ENCODE peak calls at places on chromosomes 5 and 9, in seven cellular contexts. One of them, this sample, is unnamed.

GRCh38 chr5:162550236-162550635 is 482.7 kb downstream of the GABRG2 start:
- DNase-seq in upper lobe of right lung: no peak
- DNase-seq in foreskin fibroblast: no peak
- DNase-seq in A673: no peak
- DNase-seq in GM12864: no peak
- DNase-seq in psoas muscle: no peak
- DNase-seq in K562: no peak
- DNase-seq in this sample: no peak

GRCh38 chr5:170791325-170791954 is 7.9 kb downstream of the GABRP start:
- DNase-seq in upper lobe of right lung: no peak
- DNase-seq in foreskin fibroblast: peak
- DNase-seq in A673: peak
- DNase-seq in GM12864: no peak
- DNase-seq in psoas muscle: peak
- DNase-seq in K562: peak
- DNase-seq in this sample: peak

GRCh38 chr9:5851445-5851844 is 18.5 kb upstream of the ERMP1 start:
- DNase-seq in upper lobe of right lung: no peak
- DNase-seq in foreskin fibroblast: peak
- DNase-seq in A673: no peak
- DNase-seq in GM12864: peak
- DNase-seq in psoas muscle: no peak
- DNase-seq in K562: no peak
- DNase-seq in this sample: no peak

GRCh38 chr9:114285166-114285867 is 37.6 kb upstream of the ORM1 start:
- DNase-seq in upper lobe of right lung: peak
- DNase-seq in foreskin fibroblast: peak
- DNase-seq in A673: peak
- DNase-seq in GM12864: no peak
- DNase-seq in psoas muscle: peak
- DNase-seq in K562: peak
- DNase-seq in this sample: peak

GRCh38 chr5:173625686-173626500 is 9.4 kb upstream of the BOD1 start:
- DNase-seq in upper lobe of right lung: no peak
- DNase-seq in foreskin fibroblast: peak
- DNase-seq in A673: no peak
- DNase-seq in GM12864: no peak
- DNase-seq in psoas muscle: no peak
- DNase-seq in K562: no peak
- DNase-seq in this sample: no peak

GRCh38 chr5:96781031-96781733 is 26.6 kb downstream of the ERAP1 start:
- DNase-seq in upper lobe of right lung: no peak
- DNase-seq in foreskin fibroblast: peak
- DNase-seq in A673: no peak
- DNase-seq in GM12864: no peak
- DNase-seq in psoas muscle: no peak
- DNase-seq in K562: no peak
- DNase-seq in this sample: no peak

GRCh38 chr5:140311011-140311467 is 8.1 kb upstream of the PFDN1 start:
- DNase-seq in upper lobe of right lung: no peak
- DNase-seq in foreskin fibroblast: peak
- DNase-seq in A673: peak
- DNase-seq in GM12864: no peak
- DNase-seq in psoas muscle: no peak
- DNase-seq in K562: peak
- DNase-seq in this sample: peak

GRCh38 chr9:99807276-99807852 is 14.3 kb upstream of the NR4A3 start:
- DNase-seq in upper lobe of right lung: peak
- DNase-seq in foreskin fibroblast: peak
- DNase-seq in A673: peak
- DNase-seq in GM12864: no peak
- DNase-seq in psoas muscle: peak
- DNase-seq in K562: peak
- DNase-seq in this sample: peak

GRCh38 chr5:108382784-108383358 is 973 bp upstream of the FBXL17 start:
- DNase-seq in upper lobe of right lung: no peak
- DNase-seq in foreskin fibroblast: no peak
- DNase-seq in A673: no peak
- DNase-seq in GM12864: no peak
- DNase-seq in psoas muscle: no peak
- DNase-seq in K562: peak
- DNase-seq in this sample: no peak

GRCh38 chr5:111618644-111619271 is 106.4 kb upstream of the STARD4 start:
- DNase-seq in upper lobe of right lung: no peak
- DNase-seq in foreskin fibroblast: no peak
- DNase-seq in A673: no peak
- DNase-seq in GM12864: no peak
- DNase-seq in psoas muscle: no peak
- DNase-seq in K562: no peak
- DNase-seq in this sample: no peak

GRCh38 chr9:78089111-78089510 is 57.5 kb upstream of the GNAQ start:
- DNase-seq in upper lobe of right lung: no peak
- DNase-seq in foreskin fibroblast: no peak
- DNase-seq in A673: no peak
- DNase-seq in GM12864: no peak
- DNase-seq in psoas muscle: no peak
- DNase-seq in K562: no peak
- DNase-seq in this sample: no peak

GRCh38 chr5:1112596-1113331 is 901 bp upstream of the SLC12A7 start:
- DNase-seq in upper lobe of right lung: no peak
- DNase-seq in foreskin fibroblast: no peak
- DNase-seq in A673: no peak
- DNase-seq in GM12864: no peak
- DNase-seq in psoas muscle: no peak
- DNase-seq in K562: no peak
- DNase-seq in this sample: no peak

GRCh38 chr9:111994831-111995458 is 98.3 kb downstream of the UGCG start:
- DNase-seq in upper lobe of right lung: no peak
- DNase-seq in foreskin fibroblast: peak
- DNase-seq in A673: no peak
- DNase-seq in GM12864: no peak
- DNase-seq in psoas muscle: no peak
- DNase-seq in K562: no peak
- DNase-seq in this sample: no peak

GRCh38 chr5:124972703-124973102 is 226.3 kb upstream of the ZNF608 start:
- DNase-seq in upper lobe of right lung: no peak
- DNase-seq in foreskin fibroblast: no peak
- DNase-seq in A673: no peak
- DNase-seq in GM12864: no peak
- DNase-seq in psoas muscle: no peak
- DNase-seq in K562: no peak
- DNase-seq in this sample: no peak

GRCh38 chr5:33167541-33167940 is 273.2 kb upstream of the TARS1 start:
- DNase-seq in upper lobe of right lung: no peak
- DNase-seq in foreskin fibroblast: no peak
- DNase-seq in A673: no peak
- DNase-seq in GM12864: no peak
- DNase-seq in psoas muscle: no peak
- DNase-seq in K562: no peak
- DNase-seq in this sample: no peak

GRCh38 chr5:136364307-136364706 is 1.0 kb downstream of the TRPC7 start:
- DNase-seq in upper lobe of right lung: no peak
- DNase-seq in foreskin fibroblast: peak
- DNase-seq in A673: peak
- DNase-seq in GM12864: no peak
- DNase-seq in psoas muscle: no peak
- DNase-seq in K562: peak
- DNase-seq in this sample: no peak

GRCh38 chr5:157384971-157385709 is 74.9 kb upstream of the NIPAL4 start:
- DNase-seq in upper lobe of right lung: no peak
- DNase-seq in foreskin fibroblast: peak
- DNase-seq in A673: peak
- DNase-seq in GM12864: no peak
- DNase-seq in psoas muscle: no peak
- DNase-seq in K562: no peak
- DNase-seq in this sample: peak

GRCh38 chr9:91059713-91060112 is 258.1 kb downstream of the SYK start:
- DNase-seq in upper lobe of right lung: no peak
- DNase-seq in foreskin fibroblast: peak
- DNase-seq in A673: no peak
- DNase-seq in GM12864: no peak
- DNase-seq in psoas muscle: no peak
- DNase-seq in K562: no peak
- DNase-seq in this sample: no peak

GRCh38 chr9:121954477-121955175 is 138.5 kb downstream of the TTLL11 start:
- DNase-seq in upper lobe of right lung: no peak
- DNase-seq in foreskin fibroblast: peak
- DNase-seq in A673: no peak
- DNase-seq in GM12864: no peak
- DNase-seq in psoas muscle: peak
- DNase-seq in K562: no peak
- DNase-seq in this sample: peak

GRCh38 chr5:1007221-1007680 is 1.4 kb upstream of the NKD2 start:
- DNase-seq in upper lobe of right lung: peak
- DNase-seq in foreskin fibroblast: no peak
- DNase-seq in A673: no peak
- DNase-seq in GM12864: no peak
- DNase-seq in psoas muscle: no peak
- DNase-seq in K562: peak
- DNase-seq in this sample: no peak

GRCh38 chr5:17951392-17952169 is 317.3 kb downstream of the TAF11L14 start:
- DNase-seq in upper lobe of right lung: no peak
- DNase-seq in foreskin fibroblast: no peak
- DNase-seq in A673: peak
- DNase-seq in GM12864: no peak
- DNase-seq in psoas muscle: no peak
- DNase-seq in K562: no peak
- DNase-seq in this sample: no peak

GRCh38 chr9:109901191-109901590 is 121.2 kb downstream of the PALM2AKAP2 start:
- DNase-seq in upper lobe of right lung: no peak
- DNase-seq in foreskin fibroblast: peak
- DNase-seq in A673: no peak
- DNase-seq in GM12864: no peak
- DNase-seq in psoas muscle: peak
- DNase-seq in K562: no peak
- DNase-seq in this sample: no peak

GRCh38 chr5:102865171-102865509 is 110.0 kb downstream of the PAM start:
- DNase-seq in upper lobe of right lung: no peak
- DNase-seq in foreskin fibroblast: no peak
- DNase-seq in A673: no peak
- DNase-seq in GM12864: no peak
- DNase-seq in psoas muscle: no peak
- DNase-seq in K562: no peak
- DNase-seq in this sample: no peak
- H3K4me3 ChIP-seq in upper lobe of right lung: peak
- H3K4me3 ChIP-seq in foreskin fibroblast: peak
- H3K4me3 ChIP-seq in A673: peak
- H3K4me3 ChIP-seq in GM12864: peak
- H3K4me3 ChIP-seq in psoas muscle: peak
- H3K4me3 ChIP-seq in K562: no peak
- H3K4me3 ChIP-seq in this sample: peak

DNA sequence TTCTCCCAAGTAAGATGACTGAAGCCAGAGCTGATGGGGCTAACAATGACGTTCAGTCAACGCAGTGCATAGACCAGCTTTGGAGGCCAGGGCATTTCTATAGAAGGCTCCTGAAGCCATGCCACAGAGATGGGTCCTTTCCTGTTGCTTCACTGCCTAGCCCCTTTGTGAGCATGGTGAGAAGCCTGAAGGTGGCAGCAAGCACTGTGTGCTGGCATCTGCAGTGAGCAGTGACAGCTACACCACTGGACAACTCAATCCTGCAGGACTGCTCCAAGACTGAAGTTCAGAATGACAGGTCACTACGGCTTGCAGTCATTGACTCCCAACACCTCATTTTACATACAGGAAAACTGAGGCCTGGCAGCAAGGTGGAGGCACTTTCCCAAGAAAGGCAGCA is 229.0 kb downstream of the TSSK1B start:
- DNase-seq in upper lobe of right lung: no peak
- DNase-seq in foreskin fibroblast: no peak
- DNase-seq in A673: no peak
- DNase-seq in GM12864: no peak
- DNase-seq in psoas muscle: no peak
- DNase-seq in K562: no peak
- DNase-seq in this sample: no peak
- TF ChIP-seq CTCF in upper lobe of right lung: no peak
- TF ChIP-seq CTCF in foreskin fibroblast: no peak
- TF ChIP-seq CTCF in A673: peak
- TF ChIP-seq CTCF in GM12864: no peak
- TF ChIP-seq CTCF in psoas muscle: peak
- TF ChIP-seq CTCF in K562: no peak
- TF ChIP-seq CTCF in this sample: no peak

GRCh38 chr9:97753975-97754374 is 56.8 kb upstream of the XPA start:
- DNase-seq in upper lobe of right lung: no peak
- DNase-seq in foreskin fibroblast: no peak
- DNase-seq in A673: no peak
- DNase-seq in GM12864: no peak
- DNase-seq in psoas muscle: no peak
- DNase-seq in K562: no peak
- DNase-seq in this sample: no peak

GRCh38 chr9:97753364-97753763 is 56.2 kb upstream of the XPA start:
- DNase-seq in upper lobe of right lung: no peak
- DNase-seq in foreskin fibroblast: no peak
- DNase-seq in A673: no peak
- DNase-seq in GM12864: no peak
- DNase-seq in psoas muscle: no peak
- DNase-seq in K562: no peak
- DNase-seq in this sample: no peak

GRCh38 chr9:97756991-97757390 is 59.9 kb upstream of the XPA start:
- DNase-seq in upper lobe of right lung: no peak
- DNase-seq in foreskin fibroblast: no peak
- DNase-seq in A673: no peak
- DNase-seq in GM12864: no peak
- DNase-seq in psoas muscle: no peak
- DNase-seq in K562: no peak
- DNase-seq in this sample: no peak

GRCh38 chr9:97758334-97758916 is 61.3 kb upstream of the XPA start:
- DNase-seq in upper lobe of right lung: no peak
- DNase-seq in foreskin fibroblast: no peak
- DNase-seq in A673: no peak
- DNase-seq in GM12864: no peak
- DNase-seq in psoas muscle: no peak
- DNase-seq in K562: no peak
- DNase-seq in this sample: no peak

GRCh38 chr9:97755618-97756267 is 58.6 kb upstream of the XPA start:
- DNase-seq in upper lobe of right lung: no peak
- DNase-seq in foreskin fibroblast: no peak
- DNase-seq in A673: no peak
- DNase-seq in GM12864: no peak
- DNase-seq in psoas muscle: no peak
- DNase-seq in K562: no peak
- DNase-seq in this sample: no peak
- H3K4me3 ChIP-seq in upper lobe of right lung: no peak
- H3K4me3 ChIP-seq in foreskin fibroblast: no peak
- H3K4me3 ChIP-seq in A673: no peak
- H3K4me3 ChIP-seq in GM12864: no peak
- H3K4me3 ChIP-seq in psoas muscle: no peak
- H3K4me3 ChIP-seq in K562: no peak
- H3K4me3 ChIP-seq in this sample: no peak

GRCh38 chr5:110054240-110054639 is 364.5 kb downstream of the MAN2A1 start:
- DNase-seq in upper lobe of right lung: no peak
- DNase-seq in foreskin fibroblast: peak
- DNase-seq in A673: peak
- DNase-seq in GM12864: peak
- DNase-seq in psoas muscle: no peak
- DNase-seq in K562: peak
- DNase-seq in this sample: peak
- TF ChIP-seq CTCF in upper lobe of right lung: no peak
- TF ChIP-seq CTCF in foreskin fibroblast: peak
- TF ChIP-seq CTCF in A673: peak
- TF ChIP-seq CTCF in GM12864: peak
- TF ChIP-seq CTCF in psoas muscle: no peak
- TF ChIP-seq CTCF in K562: no peak
- TF ChIP-seq CTCF in this sample: peak

GRCh38 chr5:145465487-145466263 is 369.5 kb downstream of the PRELID2 start:
- DNase-seq in upper lobe of right lung: no peak
- DNase-seq in foreskin fibroblast: no peak
- DNase-seq in A673: no peak
- DNase-seq in GM12864: no peak
- DNase-seq in psoas muscle: no peak
- DNase-seq in K562: no peak
- DNase-seq in this sample: no peak
- H3K4me3 ChIP-seq in upper lobe of right lung: no peak
- H3K4me3 ChIP-seq in foreskin fibroblast: no peak
- H3K4me3 ChIP-seq in A673: no peak
- H3K4me3 ChIP-seq in GM12864: no peak
- H3K4me3 ChIP-seq in psoas muscle: no peak
- H3K4me3 ChIP-seq in K562: no peak
- H3K4me3 ChIP-seq in this sample: no peak